ENCODE peak calls at places on chromosomes 2 and 18, in six cellular contexts. W, M, R, T, O and Z are unnamed samples.

GRCh38 chr2:95260028-95261023 is 13.9 kb upstream of the PROM2 start:
- DNase-seq in M (peak; percentile 23), W (no peak), O (no peak), T (peak; percentile 42), R (no peak), Z (no peak)

GRCh38 chr2:25664531-25665307 is 8.7 kb downstream of the DTNB start:
- DNase-seq in W (peak; percentile 66), T (peak; percentile 75), O (peak; percentile 29), M (peak; percentile 95), R (peak; percentile 69), Z (no peak)

GRCh38 chr2:120747281-120747680 is 11.6 kb downstream of the GLI2 start:
- DNase-seq in R (no peak), O (no peak), W (no peak), T (peak; percentile 33), M (no peak), Z (no peak)

GRCh38 chr2:212177724-212178123 is 360.9 kb downstream of the ERBB4 start:
- DNase-seq in O (no peak), R (no peak), W (no peak), M (peak; percentile 49), T (no peak), Z (peak; percentile 1)

GRCh38 chr2:223056656-223057418 is 4.8 kb downstream of the KCNE4 start:
- DNase-seq in W (no peak), R (no peak), O (no peak), M (no peak), T (no peak), Z (no peak)

GRCh38 chr2:188378551-188378950 is 86.9 kb downstream of the GULP1 start:
- DNase-seq in R (no peak), O (no peak), W (no peak), T (no peak), M (no peak), Z (no peak)

GRCh38 chr2:65204461-65205230 is 23.0 kb upstream of the ACTR2 start:
- DNase-seq in W (no peak), R (no peak), M (no peak), O (no peak), T (no peak), Z (no peak)

GRCh38 chr2:54403512-54404238 is 52.5 kb upstream of the SPTBN1 start:
- DNase-seq in O (no peak), T (no peak), R (no peak), W (no peak), M (no peak), Z (peak; percentile 20)

GRCh38 chr2:240921319-240922233 is 15.4 kb downstream of the CROCC2 start:
- DNase-seq in O (peak; percentile 33), T (peak; percentile 86), M (no peak), R (peak; percentile 31), W (peak; percentile 76), Z (no peak)

GRCh38 chr2:221166283-221166682 is 405.8 kb downstream of the EPHA4 start:
- DNase-seq in T (no peak), M (no peak), O (no peak), R (no peak), W (no peak), Z (no peak)

GRCh38 chr18:69205925-69206324 is 194.8 kb upstream of the DOK6 start:
- DNase-seq in T (no peak), M (no peak), O (no peak), R (no peak), W (no peak), Z (no peak)

GRCh38 chr18:25099838-25100393 is 252.1 kb downstream of the ZNF521 start:
- DNase-seq in T (no peak), W (no peak), R (peak; percentile 68), O (no peak), M (no peak), Z (no peak)

GRCh38 chr2:31138037-31138962 is at the start of gene GALNT14:
- DNase-seq in M (peak; percentile 78), T (peak; percentile 73), W (peak; percentile 70), R (peak; percentile 18), O (peak; percentile 67), Z (no peak)

GRCh38 chr2:100422320-100422719 is 4.9 kb upstream of the CHST10 start:
- DNase-seq in O (no peak), W (no peak), R (no peak), M (peak; percentile 61), T (no peak), Z (no peak)

GRCh38 chr18:78972930-78973331 is 6.7 kb upstream of the SALL3 start:
- DNase-seq in O (no peak), T (no peak), M (no peak), R (no peak), W (no peak), Z (no peak)

GRCh38 chr2:8021942-8022341 is 659.9 kb upstream of the ID2 start:
- DNase-seq in W (no peak), R (no peak), T (no peak), O (no peak), M (no peak), Z (no peak)

GRCh38 chr2:131673400-131674173 is 145.9 kb downstream of the CCDC74A start:
- DNase-seq in T (peak; percentile 87), W (peak; percentile 85), R (peak; percentile 76), M (peak; percentile 59), O (peak; percentile 87), Z (no peak)

GRCh38 chr18:21309248-21309647 is 67.2 kb downstream of the GREB1L start:
- DNase-seq in T (no peak), R (no peak), O (no peak), M (no peak), W (no peak), Z (no peak)

GRCh38 chr2:34365937-34366336 is 766.8 kb upstream of the FAM98A start:
- DNase-seq in W (no peak), R (no peak), O (peak; percentile 66), M (peak; percentile 98), T (no peak), Z (no peak)
- H3K4me3 ChIP-seq in W (no peak overlapping the region), R (no peak overlapping the region), O (no peak overlapping the region), M (no peak overlapping the region), T (no peak overlapping the region), Z (no peak overlapping the region)

GRCh38 chr2:236254674-236255073 is 9.5 kb downstream of the ASB18 start:
- DNase-seq in O (no peak), T (no peak), M (no peak), W (no peak), R (no peak), Z (no peak)

GRCh38 chr2:236259371-236259770 is 4.8 kb downstream of the ASB18 start:
- DNase-seq in O (no peak), W (no peak), R (no peak), T (peak; percentile 16), M (no peak), Z (no peak)

GRCh38 chr2:236256601-236257000 is 7.6 kb downstream of the ASB18 start:
- DNase-seq in O (no peak), W (no peak), R (no peak), M (no peak), T (no peak), Z (no peak)

GRCh38 chr2:236257171-236257570 is 7.0 kb downstream of the ASB18 start:
- DNase-seq in T (no peak), W (no peak), O (no peak), R (no peak), M (no peak), Z (no peak)

DNA sequence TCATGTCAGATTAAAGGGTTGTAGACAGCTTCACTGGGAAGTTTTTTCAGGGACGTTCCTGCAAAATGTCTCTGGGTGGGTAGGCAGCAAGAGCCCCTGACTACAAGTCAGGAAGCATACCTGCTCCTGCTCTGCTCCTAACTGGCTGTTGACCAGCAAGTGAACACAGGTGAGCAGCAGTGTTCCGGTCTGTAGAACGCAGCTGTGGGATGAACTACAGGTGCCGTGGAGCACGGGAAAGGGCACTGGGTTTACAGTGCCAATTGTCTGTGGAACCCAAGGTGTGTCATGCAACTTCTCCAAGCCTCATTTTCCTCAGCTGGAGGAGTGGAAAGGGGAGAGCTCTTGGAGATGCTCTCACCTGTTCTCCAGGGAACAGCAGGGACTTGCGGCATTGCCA is 6.6 kb downstream of the ASB18 start:
- DNase-seq in R (no peak), T (no peak), M (no peak), W (no peak), O (no peak), Z (no peak)
- H3K4me3 ChIP-seq in R (no peak overlapping the region), T (no peak overlapping the region), M (no peak overlapping the region), W (no peak overlapping the region), O (no peak overlapping the region), Z (no peak overlapping the region)

GRCh38 chr2:136024185-136024584 is 38.8 kb upstream of the DARS1 start:
- DNase-seq in O (no peak), M (no peak), W (no peak), T (no peak), R (no peak), Z (no peak)

GRCh38 chr2:136022747-136023146 is 37.3 kb upstream of the DARS1 start:
- DNase-seq in R (no peak), T (no peak), M (no peak), O (no peak), W (no peak), Z (no peak)

GRCh38 chr2:136023416-136023815 is 38.0 kb upstream of the DARS1 start:
- DNase-seq in M (no peak), R (no peak), O (no peak), W (no peak), T (no peak), Z (no peak)

GRCh38 chr2:136024616-136025015 is 39.2 kb upstream of the DARS1 start:
- DNase-seq in W (no peak), M (no peak), T (no peak), R (no peak), O (no peak), Z (no peak)

DNA sequence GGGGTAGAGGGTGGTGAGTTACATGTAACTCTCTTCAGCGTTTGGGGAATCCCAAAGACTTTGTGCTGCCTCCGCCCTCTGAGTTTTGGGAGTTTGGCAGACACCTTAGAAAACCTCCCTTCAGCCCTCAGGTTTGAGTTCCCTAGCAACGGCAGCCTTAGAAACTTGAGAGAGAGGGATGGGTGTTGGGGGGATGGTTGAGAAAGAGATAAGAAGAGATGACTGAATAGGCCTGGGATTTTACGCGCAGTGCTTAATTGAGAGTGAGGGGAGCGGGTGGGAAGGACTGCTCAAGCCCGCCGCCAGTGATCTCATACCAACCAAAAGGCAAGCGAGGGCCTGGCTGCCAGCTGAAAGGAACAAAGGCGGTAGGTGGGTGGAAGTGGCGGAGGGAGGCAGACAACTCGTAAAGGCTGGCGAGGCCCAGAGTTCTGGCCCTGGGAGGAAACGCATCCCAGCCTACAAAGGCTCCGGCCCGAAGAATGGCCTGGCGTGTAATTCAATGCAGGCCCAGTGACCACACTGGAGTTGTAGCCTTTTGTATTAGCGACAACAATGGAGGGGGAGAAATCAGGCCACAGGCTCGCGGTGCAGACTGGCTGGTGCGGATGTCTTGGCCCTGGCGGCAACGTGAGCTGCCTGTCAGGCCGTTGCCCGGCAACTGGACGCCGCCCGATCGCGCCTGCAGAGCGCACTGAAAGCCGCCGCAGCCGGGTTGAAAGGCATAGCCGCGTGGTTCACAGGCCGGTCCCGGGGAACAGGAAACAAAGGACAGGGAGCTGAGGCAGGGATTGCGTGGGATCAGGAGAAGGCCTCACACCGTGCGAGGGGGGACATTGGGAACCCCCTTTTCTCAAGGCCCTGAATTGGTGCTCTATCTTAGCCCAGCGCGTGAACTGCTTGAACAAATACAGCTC is 39.9 kb upstream of the DARS1 start:
- DNase-seq in O (peak; percentile 59), M (peak; percentile 99), T (no peak), W (peak; percentile 68), R (peak; percentile 33), Z (no peak)
- H3K4me3 ChIP-seq in O (no peak overlapping the region), M (peak overlapping the region; percentile 23), T (peak overlapping the region; percentile 25), W (peak overlapping the region; percentile 22), R (no peak overlapping the region), Z (no peak overlapping the region)

DNA sequence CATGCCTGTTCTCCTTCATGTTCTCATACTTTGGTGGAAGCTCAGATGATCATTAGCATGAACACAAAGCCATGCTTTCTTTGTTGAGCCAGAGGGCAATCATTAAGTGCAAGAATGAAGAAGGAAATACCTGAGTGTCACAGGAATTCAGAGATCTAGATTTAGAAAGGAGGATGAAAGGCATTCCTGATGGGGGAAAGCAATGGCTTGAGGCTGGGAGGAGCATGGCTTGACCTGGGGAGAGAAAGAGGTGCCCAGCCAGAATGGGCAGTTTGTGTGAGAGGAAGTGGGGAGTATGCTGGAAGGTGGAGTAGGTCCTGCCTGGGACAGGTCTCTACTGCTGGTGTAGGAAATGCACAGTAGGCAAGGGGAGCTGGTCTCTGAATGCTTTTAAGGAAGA is 35.1 kb downstream of the SLC4A3 start:
- DNase-seq in R (no peak), O (no peak), T (no peak), M (peak; percentile 95), W (no peak), Z (no peak)
- H3K4me3 ChIP-seq in R (no peak overlapping the region), O (no peak overlapping the region), T (no peak overlapping the region), M (no peak overlapping the region), W (no peak overlapping the region), Z (no peak overlapping the region)